ENCODE peak calls at places on chromosomes 16 and 17, in ten cellular contexts. V is AG04450; R is CD8-positive, alpha-beta T cell; U is PC-3; Z is upper lobe of left lung; J is fibroblast of lung; X is A549; T is IMR-90; M is fibroblast of mammary gland; E is foreskin fibroblast. Y is an unnamed sample.

GRCh38 chr16:28569011-28569410 is 15.3 kb downstream of the SGF29 start:
- DNase-seq in V (peak), R (no peak), U (no peak), Z (no peak), J (peak), X (no peak), T (peak), M (peak), E (no peak), Y (peak)

GRCh38 chr16:1917665-1918111 is 527 bp downstream of the HS3ST6 start:
- DNase-seq in V (no peak), R (no peak), U (no peak), Z (peak), J (no peak), X (no peak), T (no peak), M (no peak), E (no peak), Y (no peak)

GRCh38 chr17:42675984-42676423 is 790 bp downstream of the PLEKHH3 start:
- DNase-seq in V (no peak), R (no peak), U (peak), Z (peak), J (peak), X (peak), T (peak), M (peak), E (peak), Y (peak)

GRCh38 chr17:70239391-70239826 is 70.1 kb downstream of the KCNJ2 start:
- DNase-seq in V (no peak), R (no peak), U (no peak), Z (no peak), J (peak), X (peak), T (no peak), M (no peak), E (no peak), Y (no peak)

GRCh38 chr16:1108299-1109252 is 12.5 kb upstream of the C1QTNF8 start:
- DNase-seq in V (no peak), R (no peak), U (peak), Z (no peak), J (peak), X (no peak), T (peak), M (peak), E (no peak), Y (no peak)

GRCh38 chr16:24939738-24940137 is 75.4 kb downstream of the ARHGAP17 start:
- DNase-seq in V (no peak), R (no peak), U (no peak), Z (no peak), J (no peak), X (no peak), T (peak), M (peak), E (no peak), Y (no peak)

GRCh38 chr17:1181769-1182137 is 2.0 kb upstream of the ABR start:
- DNase-seq in V (no peak), R (no peak), U (peak), Z (no peak), J (peak), X (no peak), T (peak), M (no peak), E (no peak), Y (peak)

GRCh38 chr17:79950711-79951110 is 85.0 kb downstream of the TBC1D16 start:
- DNase-seq in V (no peak), R (no peak), U (no peak), Z (no peak), J (peak), X (no peak), T (no peak), M (no peak), E (no peak), Y (no peak)

GRCh38 chr16:19583665-19584300 is 28.3 kb downstream of the VPS35L start:
- DNase-seq in V (peak), R (no peak), U (peak), Z (no peak), J (peak), X (peak), T (peak), M (peak), E (no peak), Y (peak)

GRCh38 chr16:3654249-3654991 is at the start of gene DNASE1:
- DNase-seq in V (no peak), R (peak), U (peak), Z (no peak), J (peak), X (peak), T (peak), M (peak), E (peak), Y (peak)
- TF ChIP-seq CTCF in V (peak), R (peak), U (peak), Z (peak), J (peak), X (peak), T (peak), M (peak), E (peak), Y (peak)

GRCh38 chr17:49003557-49004511 is 6.6 kb downstream of the IGF2BP1 start:
- DNase-seq in V (no peak), R (no peak), U (no peak), Z (peak), J (peak), X (no peak), T (peak), M (no peak), E (no peak), Y (peak)
- H3K4me3 ChIP-seq in V (peak), R (no peak), U (no peak), Z (no peak), J (peak), X (peak), T (peak), M (no peak), E (peak), Y (peak)

GRCh38 chr16:84455031-84455430 is 49.4 kb downstream of the MEAK7 start:
- DNase-seq in V (no peak), R (no peak), U (no peak), Z (no peak), J (no peak), X (no peak), T (no peak), M (no peak), E (no peak), Y (no peak)
- TF ChIP-seq CTCF in V (no peak), R (no peak), U (no peak), Z (no peak), J (no peak), X (no peak), T (no peak), M (no peak), E (no peak), Y (no peak)

GRCh38 chr16:78988361-78988992 is 612.1 kb downstream of the MAF start:
- DNase-seq in V (no peak), R (no peak), U (no peak), Z (no peak), J (no peak), X (no peak), T (no peak), M (no peak), E (no peak), Y (no peak)
- H3K4me3 ChIP-seq in V (no peak), R (no peak), U (no peak), Z (no peak), J (no peak), X (no peak), T (no peak), M (no peak), E (no peak), Y (no peak)

DNA sequence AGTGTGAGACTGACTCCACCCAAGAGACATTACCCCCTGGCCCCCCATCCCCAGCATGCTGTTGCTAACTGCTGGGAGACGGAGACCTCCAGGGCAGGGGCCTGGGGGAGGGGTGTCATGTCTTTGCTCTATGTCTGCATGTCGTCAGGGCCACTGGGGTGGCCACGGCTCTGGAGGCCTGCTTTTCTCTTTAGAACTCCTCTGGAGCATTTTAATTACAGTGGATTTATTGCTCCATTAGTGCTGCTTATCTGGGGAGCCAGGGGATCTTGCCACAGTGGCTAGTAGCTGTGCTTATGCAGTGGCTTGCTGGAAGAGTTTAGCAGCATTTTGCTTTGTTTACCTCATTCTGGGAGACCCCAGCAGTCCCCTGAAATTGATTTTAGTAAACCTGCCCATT is 32.3 kb downstream of the CLEC16A start:
- DNase-seq in V (no peak), R (no peak), U (no peak), Z (no peak), J (no peak), X (no peak), T (no peak), M (no peak), E (no peak), Y (no peak)
- TF ChIP-seq CTCF in V (no peak), R (no peak), U (no peak), Z (no peak), J (no peak), X (no peak), T (no peak), M (no peak), E (no peak), Y (no peak)

GRCh38 chr16:87855852-87856715 is 13.2 kb downstream of the SLC7A5 start:
- DNase-seq in V (no peak), R (no peak), U (peak), Z (peak), J (peak), X (peak), T (peak), M (peak), E (no peak), Y (peak)
- H3K4me3 ChIP-seq in V (no peak), R (peak), U (no peak), Z (no peak), J (no peak), X (peak), T (no peak), M (no peak), E (no peak), Y (no peak)

DNA sequence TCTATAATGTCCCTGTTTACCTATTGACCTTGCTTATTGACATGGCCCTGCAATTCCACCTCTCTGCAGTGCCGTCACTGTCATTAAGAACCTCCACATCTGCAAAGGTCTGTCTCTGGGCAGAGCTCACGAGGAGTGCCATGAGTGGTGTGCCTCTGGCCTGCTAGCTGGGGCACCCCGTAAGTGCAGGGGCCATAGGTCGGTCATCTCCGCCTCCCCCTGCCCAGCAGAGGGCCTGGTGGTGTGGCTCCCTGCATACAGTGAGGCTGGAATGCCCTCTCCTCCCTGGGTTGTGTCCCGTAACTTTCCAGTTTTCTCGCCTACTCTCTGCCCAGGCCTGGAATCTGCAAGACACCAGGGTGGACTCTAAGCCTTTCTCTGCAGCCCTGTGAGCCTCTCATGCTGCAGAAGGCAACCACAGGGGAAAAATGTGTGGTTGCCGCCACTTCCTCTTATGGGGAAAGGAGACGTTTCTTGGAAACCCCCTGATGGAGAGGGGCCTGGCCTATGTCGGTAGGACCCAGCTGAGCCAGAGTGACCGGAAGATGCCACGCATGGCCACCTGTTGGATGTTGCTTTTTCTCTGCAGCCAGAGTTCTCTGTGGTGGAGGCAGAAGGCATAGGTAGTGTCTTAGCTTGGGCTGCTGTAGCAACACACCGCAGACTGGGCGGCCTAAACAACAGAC is 2.7 kb upstream of the SNX20 start:
- DNase-seq in V (no peak), R (peak), U (no peak), Z (no peak), J (no peak), X (no peak), T (no peak), M (no peak), E (no peak), Y (no peak)
- TF ChIP-seq CTCF in V (no peak), R (no peak), U (no peak), Z (no peak), J (no peak), X (no peak), T (no peak), M (no peak), E (no peak), Y (no peak)

GRCh38 chr16:4110065-4110464 is 6.2 kb downstream of the ADCY9 start:
- DNase-seq in V (no peak), R (no peak), U (no peak), Z (no peak), J (no peak), X (no peak), T (no peak), M (no peak), E (no peak), Y (no peak)

GRCh38 chr16:4113358-4114256 is 2.6 kb downstream of the ADCY9 start:
- DNase-seq in V (no peak), R (no peak), U (no peak), Z (peak), J (no peak), X (no peak), T (no peak), M (no peak), E (no peak), Y (no peak)

GRCh38 chr16:4114257-4115208 is 1.7 kb downstream of the ADCY9 start:
- DNase-seq in V (no peak), R (no peak), U (no peak), Z (peak), J (no peak), X (no peak), T (no peak), M (peak), E (no peak), Y (no peak)

GRCh38 chr16:4110680-4111079 is 5.6 kb downstream of the ADCY9 start:
- DNase-seq in V (no peak), R (no peak), U (no peak), Z (no peak), J (no peak), X (no peak), T (no peak), M (no peak), E (no peak), Y (no peak)

GRCh38 chr16:4111748-4112696 is 4.2 kb downstream of the ADCY9 start:
- DNase-seq in V (no peak), R (no peak), U (peak), Z (no peak), J (peak), X (no peak), T (peak), M (peak), E (no peak), Y (peak)
- H3K4me3 ChIP-seq in V (peak), R (no peak), U (peak), Z (peak), J (peak), X (peak), T (peak), M (peak), E (peak), Y (peak)

DNA sequence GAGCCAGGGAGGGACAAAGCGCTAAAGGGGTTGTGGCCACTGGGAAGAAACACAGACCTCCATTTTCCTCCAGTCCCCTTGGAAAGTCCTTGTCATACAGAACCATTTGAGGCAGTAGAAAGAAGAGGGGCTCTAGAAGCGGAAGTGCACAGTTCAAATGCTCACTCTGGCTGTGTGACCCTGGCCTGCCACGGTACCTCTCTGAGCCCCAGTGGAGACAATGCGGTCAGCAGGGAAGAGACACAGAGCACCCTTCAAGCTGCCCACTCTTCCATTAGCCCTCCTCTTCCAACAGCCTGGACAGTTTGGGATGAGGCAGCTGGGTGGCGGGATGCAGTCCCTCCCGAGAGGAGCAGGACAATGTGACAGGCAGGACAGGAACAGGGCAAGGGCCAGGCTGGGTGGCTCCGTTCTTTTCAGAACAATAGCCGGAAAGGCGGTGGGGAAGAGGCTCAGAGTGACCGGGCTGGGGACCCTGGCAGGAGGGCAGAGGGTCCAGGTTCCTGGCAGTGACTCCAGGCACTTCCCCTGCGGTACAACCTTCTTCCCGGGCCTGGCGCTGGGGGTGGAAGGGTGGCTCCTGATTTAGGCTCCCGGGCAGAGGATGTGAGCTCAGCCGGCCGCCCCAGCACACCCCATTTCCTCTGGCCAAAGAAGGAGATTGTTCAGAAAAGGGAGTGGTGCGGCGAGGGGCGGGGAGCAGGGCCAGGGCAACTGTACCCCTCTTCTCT is 5.6 kb downstream of the CASKIN2 start:
- DNase-seq in V (no peak), R (no peak), U (no peak), Z (no peak), J (no peak), X (no peak), T (no peak), M (no peak), E (no peak), Y (no peak)
- TF ChIP-seq CTCF in V (no peak), R (no peak), U (no peak), Z (no peak), J (no peak), X (no peak), T (no peak), M (no peak), E (no peak), Y (no peak)

GRCh38 chr16:57284206-57284951 is at the start of gene PLLP:
- DNase-seq in V (no peak), R (no peak), U (peak), Z (peak), J (peak), X (peak), T (peak), M (no peak), E (peak), Y (peak)
- H3K4me3 ChIP-seq in V (peak), R (peak), U (peak), Z (peak), J (peak), X (peak), T (peak), M (peak), E (peak), Y (peak)